ENCODE peak calls at places on chromosomes 3 and 15, in five cellular contexts. C, B, O, P and N are unnamed samples.

GRCh38 chr15:95266481-95267061 is 1035.2 kb downstream of the MCTP2 start:
- DNase-seq in C (no peak), O (no peak), P (no peak), B (no peak), N (no peak)

GRCh38 chr3:115581347-115582135 is 41.8 kb upstream of the GAP43 start:
- DNase-seq in O (no peak), C (no peak), B (no peak), P (no peak), N (no peak)

GRCh38 chr3:189584609-189585008 is 46.6 kb upstream of the TP63 start:
- DNase-seq in O (no peak), B (no peak), P (no peak), C (no peak), N (no peak)

GRCh38 chr3:50447290-50447840 is 56.1 kb downstream of the CACNA2D2 start:
- DNase-seq in P (no peak), C (no peak), O (peak; percentile 86), B (no peak), N (no peak)

GRCh38 chr3:122975163-122975923 is 52.2 kb downstream of the SEMA5B start:
- DNase-seq in P (peak; percentile 78), C (no peak), O (no peak), B (peak; percentile 56), N (no peak)

GRCh38 chr15:64894395-64895056 is 17.2 kb upstream of the ANKDD1A start:
- DNase-seq in B (peak; percentile 75), P (no peak), C (no peak), O (no peak), N (no peak)

GRCh38 chr15:41934843-41935242 is 37.5 kb downstream of the EHD4 start:
- DNase-seq in P (no peak), C (no peak), O (no peak), B (peak; percentile 66), N (no peak)

GRCh38 chr15:66287461-66288055 is 5.8 kb upstream of the DIS3L start:
- DNase-seq in O (no peak), P (peak; percentile 41), C (no peak), B (no peak), N (no peak)

GRCh38 chr3:14509796-14510100 is 30.4 kb downstream of the GRIP2 start:
- DNase-seq in O (peak; percentile 28), P (no peak), C (no peak), B (no peak), N (no peak)

GRCh38 chr3:171813897-171814460 is 3.7 kb upstream of the PLD1 start:
- DNase-seq in B (no peak), O (no peak), P (no peak), C (no peak), N (no peak)

GRCh38 chr15:57084178-57084577 is 165.7 kb downstream of the TCF12 start:
- DNase-seq in B (no peak), O (no peak), C (no peak), P (no peak), N (no peak)

GRCh38 chr3:157582634-157582968 is 79.4 kb upstream of the VEPH1 start:
- DNase-seq in O (no peak), C (no peak), P (no peak), B (no peak), N (peak; percentile 70)

GRCh38 chr15:45326776-45327175 is 51.6 kb downstream of the GATM start:
- DNase-seq in O (no peak), P (no peak), C (no peak), B (no peak), N (no peak)

GRCh38 chr3:144586382-144586781 is 614.8 kb downstream of the DIPK2A start:
- DNase-seq in O (no peak), P (no peak), C (no peak), B (no peak), N (no peak)

GRCh38 chr15:70627734-70628541 is 135.4 kb downstream of the UACA start:
- DNase-seq in O (no peak), P (peak; percentile 59), C (no peak), B (no peak), N (no peak)

GRCh38 chr3:50112462-50112861 is 23.7 kb downstream of the RBM5 start:
- DNase-seq in C (no peak), B (no peak), O (no peak), P (no peak), N (no peak)

DNA sequence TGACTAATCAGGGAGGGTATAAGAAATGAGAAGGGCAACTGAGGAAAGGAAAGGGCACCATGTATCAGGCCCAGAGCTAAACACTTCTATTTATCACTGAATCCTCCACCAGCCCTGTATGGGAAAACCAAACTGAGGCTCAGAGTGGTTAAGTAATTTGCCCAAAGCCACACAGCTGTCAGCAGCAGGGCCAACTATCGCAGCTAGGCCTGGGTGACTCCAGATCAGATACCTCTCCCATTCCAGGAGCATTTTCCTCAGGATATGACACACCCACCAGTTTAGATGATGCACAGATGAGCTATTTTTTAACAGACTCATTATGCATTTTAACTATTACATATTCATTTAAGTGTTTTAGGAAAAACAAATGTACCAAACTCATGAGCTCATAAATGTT is 14.5 kb downstream of the NUP210 start:
- DNase-seq in C (no peak), P (no peak), O (no peak), B (no peak), N (no peak)
- H3K27ac ChIP-seq in C (no peak overlapping the region), P (no peak overlapping the region), O (no peak overlapping the region), B (no peak overlapping the region), N (no peak overlapping the region)

GRCh38 chr3:141328286-141329166 is 39.8 kb upstream of the ZBTB38 start:
- DNase-seq in P (no peak), O (no peak), C (no peak), B (no peak), N (no peak)

GRCh38 chr3:141331370-141332318 is 36.7 kb upstream of the ZBTB38 start:
- DNase-seq in O (no peak), P (no peak), B (no peak), C (no peak), N (no peak)

GRCh38 chr3:141332436-141332835 is 35.9 kb upstream of the ZBTB38 start:
- DNase-seq in P (no peak), O (no peak), C (no peak), B (no peak), N (no peak)

GRCh38 chr3:141330718-141331369 is 37.5 kb upstream of the ZBTB38 start:
- DNase-seq in C (no peak), P (no peak), O (no peak), B (no peak), N (no peak)

GRCh38 chr3:141330235-141330634 is 38.1 kb upstream of the ZBTB38 start:
- DNase-seq in C (no peak), P (no peak), B (no peak), O (no peak), N (no peak)
- H3K27ac ChIP-seq in C (no peak overlapping the region), P (no peak overlapping the region), B (no peak overlapping the region), O (no peak overlapping the region), N (no peak overlapping the region)

DNA sequence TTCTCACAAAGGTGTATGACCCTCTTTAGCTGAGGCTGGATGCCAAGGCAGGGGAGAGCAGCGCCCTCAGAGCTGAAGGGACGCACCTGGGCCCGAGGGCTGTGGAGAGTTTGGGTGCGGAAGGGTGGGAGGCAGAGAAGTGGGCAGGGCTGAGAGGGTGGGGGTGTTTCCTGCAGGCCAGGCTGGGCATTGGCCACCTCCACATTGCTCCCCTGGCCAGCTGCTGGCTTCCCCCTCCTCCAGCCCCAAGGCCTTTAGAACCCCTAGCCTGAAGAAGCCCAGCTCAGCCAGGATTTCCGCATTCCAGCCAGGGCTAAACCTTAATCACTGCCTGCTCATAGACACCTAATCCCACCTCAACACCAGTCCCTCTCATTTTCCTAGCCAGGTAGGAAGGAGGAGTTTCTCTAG is 7.5 kb downstream of the NT5DC2 start:
- DNase-seq in P (peak; percentile 23), B (no peak), C (no peak), O (peak; percentile 73), N (no peak)
- H3K27ac ChIP-seq in P (no peak overlapping the region), B (no peak overlapping the region), C (no peak overlapping the region), O (peak overlapping the region; percentile 81), N (peak overlapping the region; percentile 53)

DNA sequence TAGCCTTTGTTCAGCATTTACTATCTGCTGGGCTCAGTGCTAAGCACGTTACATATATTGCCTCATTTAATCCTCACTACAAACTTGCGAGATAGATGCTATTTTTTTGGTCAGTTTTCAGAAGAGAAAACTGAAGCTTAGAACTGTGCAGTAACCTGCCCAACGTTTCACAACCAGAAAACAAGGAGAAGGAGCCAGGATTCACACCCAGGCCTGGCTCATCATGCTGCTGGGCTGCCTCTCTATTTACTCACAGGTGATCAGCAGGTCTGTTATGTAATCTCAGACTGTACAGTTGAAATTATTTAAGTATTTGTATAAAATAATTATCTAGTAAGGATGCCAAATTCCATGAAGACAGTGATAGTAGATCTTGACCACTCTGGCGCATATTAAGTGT is 24.3 kb upstream of the SPTSSB start:
- DNase-seq in P (no peak), O (no peak), C (no peak), B (no peak), N (no peak)
- H3K27ac ChIP-seq in P (no peak overlapping the region), O (no peak overlapping the region), C (no peak overlapping the region), B (no peak overlapping the region), N (no peak overlapping the region)

DNA sequence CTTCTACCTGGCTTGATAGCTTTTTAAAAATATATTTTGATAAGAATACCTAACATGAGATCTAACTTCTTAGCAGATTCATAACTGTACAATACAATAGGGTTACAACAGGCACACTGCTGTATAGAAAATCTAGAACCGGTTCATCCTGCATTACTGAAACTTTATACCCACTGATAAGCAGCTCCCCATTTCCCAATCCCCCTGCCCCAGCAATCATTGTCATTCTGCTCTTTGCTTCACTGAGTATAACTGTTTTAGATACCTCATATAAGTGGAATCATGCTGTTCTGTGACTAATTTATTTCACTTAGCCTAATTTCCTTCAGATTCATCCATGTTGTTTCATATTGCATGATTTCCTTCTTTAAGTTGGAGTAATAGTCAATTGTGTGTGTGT is 906.0 kb downstream of the GBE1 start:
- DNase-seq in B (no peak), O (no peak), P (no peak), C (no peak), N (no peak)
- H3K27ac ChIP-seq in B (no peak overlapping the region), O (no peak overlapping the region), P (no peak overlapping the region), C (no peak overlapping the region), N (no peak overlapping the region)

DNA sequence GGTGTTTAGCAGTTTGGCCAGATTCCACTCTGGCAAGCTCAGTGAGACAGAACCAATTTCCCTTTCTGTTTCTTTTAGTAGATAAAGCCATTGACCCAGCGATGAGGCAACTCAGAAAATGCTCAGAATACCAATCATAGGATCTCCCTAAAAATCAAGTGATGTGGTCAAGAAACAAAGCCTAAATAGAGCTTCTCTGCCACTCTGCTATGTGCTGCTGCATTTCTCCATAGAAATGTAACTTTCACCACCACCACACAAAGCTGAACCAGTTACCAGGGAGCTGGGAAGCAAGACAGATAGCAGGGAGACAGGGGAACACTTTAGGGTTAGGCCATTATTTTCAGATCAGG is 109.8 kb downstream of the RPL22L1 start:
- DNase-seq in C (no peak), O (no peak), B (no peak), P (no peak), N (no peak)
- H3K27ac ChIP-seq in C (peak overlapping the region; percentile 16), O (no peak overlapping the region), B (no peak overlapping the region), P (no peak overlapping the region), N (no peak overlapping the region)

DNA sequence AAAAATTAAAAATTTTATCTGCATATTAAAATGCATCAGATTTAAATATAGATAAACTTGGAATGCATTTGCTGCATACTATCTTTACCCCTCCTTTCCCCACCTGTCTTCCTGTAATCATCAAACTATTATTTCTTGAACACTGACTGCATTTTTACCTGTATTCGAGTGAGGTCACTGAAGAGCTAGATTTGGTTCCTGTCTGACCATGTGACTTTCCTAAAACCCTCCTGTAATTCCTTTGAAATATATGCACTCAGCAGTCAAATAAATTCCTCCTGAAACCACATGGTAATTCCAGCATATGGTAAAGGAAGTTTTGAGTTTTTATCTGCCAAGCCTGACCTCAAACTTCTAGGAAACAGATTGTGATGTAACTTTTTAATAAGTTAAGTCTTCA is 445.6 kb upstream of the FRG2C start:
- DNase-seq in B (no peak), O (no peak), C (no peak), P (no peak), N (no peak)
- H3K27ac ChIP-seq in B (no peak overlapping the region), O (no peak overlapping the region), C (no peak overlapping the region), P (no peak overlapping the region), N (no peak overlapping the region)